ENCODE peak calls at places on chromosomes 2 and 18, in nine cellular contexts. U, E, X, F, D, V, P, Q and S are unnamed samples.

GRCh38 chr2:169877406-169877805 is 50.2 kb downstream of the UBR3 start:
- DNase-seq in U (no peak), E (no peak), X (no peak), F (no peak), D (no peak), V (peak; percentile 16), P (peak; percentile 31), Q (no peak), S (no peak)

GRCh38 chr2:241989074-241989473 is 119.5 kb downstream of the RTP5 start:
- DNase-seq in U (no peak), E (no peak), X (no peak), F (no peak), D (no peak), V (no peak), P (no peak), Q (no peak), S (no peak)

GRCh38 chr2:172970660-172971059 is 105.0 kb upstream of the MAP3K20 start:
- DNase-seq in U (no peak), E (no peak), X (no peak), F (peak; percentile 64), D (no peak), V (no peak), P (peak; percentile 37), Q (peak; percentile 36), S (no peak)

GRCh38 chr2:11033114-11033513 is 121.4 kb downstream of the KCNF1 start:
- DNase-seq in U (no peak), E (no peak), X (no peak), F (no peak), D (no peak), V (no peak), P (no peak), Q (no peak), S (no peak)

GRCh38 chr2:95346236-95346737 is 49.1 kb downstream of the KCNIP3 start:
- DNase-seq in U (no peak), E (no peak), X (no peak), F (no peak), D (no peak), V (peak; percentile 76), P (no peak), Q (no peak), S (no peak)

GRCh38 chr18:28078298-28078697 is 98.6 kb downstream of the CDH2 start:
- DNase-seq in U (no peak), E (no peak), X (no peak), F (no peak), D (no peak), V (no peak), P (no peak), Q (no peak), S (no peak)

GRCh38 chr2:31113765-31114164 is 24.5 kb downstream of the GALNT14 start:
- DNase-seq in U (no peak), E (no peak), X (no peak), F (no peak), D (no peak), V (no peak), P (no peak), Q (no peak), S (no peak)

GRCh38 chr2:98445167-98445522 is 487 bp downstream of the INPP4A start:
- DNase-seq in U (no peak), E (no peak), X (peak; percentile 61), F (no peak), D (no peak), V (peak; percentile 19), P (peak; percentile 39), Q (no peak), S (no peak)

GRCh38 chr2:218063541-218064295 is 5.3 kb upstream of the RUFY4 start:
- DNase-seq in U (no peak), E (no peak), X (no peak), F (no peak), D (no peak), V (no peak), P (no peak), Q (no peak), S (no peak)

GRCh38 chr2:177474904-177475474 is 82.4 kb downstream of the AGPS start:
- DNase-seq in U (no peak), E (no peak), X (no peak), F (no peak), D (no peak), V (peak; percentile 51), P (peak; percentile 86), Q (peak; percentile 68), S (no peak)

GRCh38 chr2:241217320-241218031 is 29.0 kb downstream of the ANO7 start:
- DNase-seq in U (no peak), E (no peak), X (peak; percentile 82), F (peak; percentile 41), D (no peak), V (peak; percentile 73), P (peak; percentile 63), Q (peak; percentile 16), S (no peak)

GRCh38 chr2:28319118-28320008 is 73.3 kb upstream of the FOSL2 start:
- DNase-seq in U (no peak), E (no peak), X (no peak), F (no peak), D (no peak), V (no peak), P (no peak), Q (no peak), S (no peak)

GRCh38 chr2:236550701-236551465 is 18.7 kb upstream of the ACKR3 start:
- DNase-seq in U (no peak), E (no peak), X (no peak), F (no peak), D (no peak), V (no peak), P (no peak), Q (no peak), S (no peak)

GRCh38 chr2:227655454-227655853 is 11.2 kb upstream of the SCYGR5 start:
- DNase-seq in U (no peak), E (peak; percentile 69), X (no peak), F (no peak), D (no peak), V (peak; percentile 82), P (peak; percentile 44), Q (peak; percentile 80), S (no peak)

GRCh38 chr2:11343344-11343625 is 1.2 kb downstream of the ROCK2 start:
- DNase-seq in U (no peak), E (no peak), X (no peak), F (no peak), D (no peak), V (no peak), P (peak; percentile 47), Q (peak; percentile 25), S (peak; percentile 40)

GRCh38 chr2:217849576-217849975 is 153.2 kb downstream of the TNS1 start:
- DNase-seq in U (no peak), E (no peak), X (no peak), F (no peak), D (no peak), V (no peak), P (no peak), Q (no peak), S (no peak)

GRCh38 chr2:1664698-1665097 is 79.6 kb downstream of the PXDN start:
- DNase-seq in U (no peak), E (no peak), X (peak; percentile 31), F (no peak), D (no peak), V (no peak), P (no peak), Q (no peak), S (no peak)

GRCh38 chr2:141611-142010 is 95.3 kb upstream of the FAM110C start:
- DNase-seq in U (no peak), E (no peak), X (no peak), F (no peak), D (no peak), V (no peak), P (no peak), Q (peak; percentile 51), S (no peak)

GRCh38 chr2:236548179-236548918 is 21.3 kb upstream of the ACKR3 start:
- DNase-seq in U (no peak), E (peak; percentile 66), X (no peak), F (no peak), D (no peak), V (peak; percentile 93), P (no peak), Q (no peak), S (no peak)

GRCh38 chr2:13745324-13745723 is 887.2 kb upstream of the LRATD1 start:
- DNase-seq in U (no peak), E (no peak), X (no peak), F (no peak), D (no peak), V (no peak), P (no peak), Q (no peak), S (no peak)

GRCh38 chr2:16861154-16861929 is 195.7 kb upstream of the CYRIA start:
- DNase-seq in U (no peak), E (no peak), X (no peak), F (no peak), D (no peak), V (no peak), P (no peak), Q (peak; percentile 89), S (no peak)

GRCh38 chr2:119224391-119224972 is 848 bp downstream of the STEAP3 start:
- DNase-seq in U (no peak), E (no peak), X (no peak), F (no peak), D (no peak), V (no peak), P (no peak), Q (no peak), S (no peak)

GRCh38 chr2:86301010-86301409 is 36.4 kb downstream of the REEP1 start:
- DNase-seq in U (no peak), E (no peak), X (no peak), F (no peak), D (no peak), V (no peak), P (peak; percentile 30), Q (no peak), S (peak; percentile 12)

GRCh38 chr2:207121784-207122183 is 44.0 kb downstream of the KLF7 start:
- DNase-seq in U (no peak), E (peak; percentile 64), X (no peak), F (no peak), D (no peak), V (peak; percentile 78), P (peak; percentile 82), Q (peak; percentile 59), S (no peak)

GRCh38 chr2:67660871-67661270 is 263.7 kb downstream of the ETAA1 start:
- DNase-seq in U (no peak), E (peak; percentile 38), X (no peak), F (no peak), D (no peak), V (peak; percentile 34), P (no peak), Q (peak; percentile 15), S (no peak)

GRCh38 chr2:209661286-209661685 is 110.3 kb upstream of the UNC80 start:
- DNase-seq in U (no peak), E (no peak), X (no peak), F (no peak), D (no peak), V (no peak), P (no peak), Q (no peak), S (peak; percentile 3)

GRCh38 chr2:41736586-41736985 is 311.2 kb upstream of the PKDCC start:
- DNase-seq in U (no peak), E (no peak), X (no peak), F (no peak), D (no peak), V (no peak), P (no peak), Q (no peak), S (no peak)